ENCODE peak calls at places on chromosomes 12 and 14, in six cellular contexts. R is Ammon's horn; H is NCI-H446 treated with DMSO at 0.1 percent for 48 hours; D is Right ventricle myocardium superior; Q is HFFc6; E is stimulated activated CD8-positive, alpha-beta memory T cell treated with anti-CD3 and anti-CD28 coated beads, Interleukin-15, amount 100 ng/mL, for 1 hour. V is an unnamed sample.

GRCh38 chr14:90060965-90061848 is 587 bp upstream of the KCNK13 start:
- DNase-seq in R (no peak), H (no peak), D (peak; percentile 49), Q (no peak), E (no peak), V (no peak)

GRCh38 chr12:41605528-41606295 is 417.6 kb downstream of the PDZRN4 start:
- DNase-seq in R (no peak), H (no peak), D (no peak), Q (no peak), E (no peak), V (no peak)

GRCh38 chr14:102246071-102246470 is 58.9 kb downstream of the MOK start:
- DNase-seq in R (no peak), H (no peak), D (no peak), Q (no peak), E (no peak), V (no peak)

GRCh38 chr12:57270966-57271470 is 20.0 kb upstream of the STAC3 start:
- DNase-seq in R (no peak), H (no peak), D (no peak), Q (no peak), E (no peak), V (no peak)

GRCh38 chr14:74519316-74520074 is 25.9 kb downstream of the ISCA2 start:
- DNase-seq in R (no peak), H (no peak), D (peak; percentile 13), Q (no peak), E (no peak), V (no peak)

GRCh38 chr12:130119241-130119861 is 42.9 kb upstream of the FZD10 start:
- DNase-seq in R (no peak), H (no peak), D (peak; percentile 28), Q (no peak), E (no peak), V (no peak)

GRCh38 chr12:108201808-108202207 is 72.7 kb downstream of the WSCD2 start:
- DNase-seq in R (no peak), H (no peak), D (no peak), Q (no peak), E (no peak), V (no peak)

GRCh38 chr14:56394826-56395543 is 184.6 kb upstream of the TMEM260 start:
- DNase-seq in R (peak; percentile 42), H (no peak), D (no peak), Q (no peak), E (no peak), V (no peak)

GRCh38 chr14:93970967-93971634 is 5.3 kb downstream of the ASB2 start:
- DNase-seq in R (no peak), H (no peak), D (no peak), Q (no peak), E (no peak), V (no peak)

GRCh38 chr12:3421599-3421998 is 69.4 kb upstream of the PRMT8 start:
- DNase-seq in R (no peak), H (no peak), D (no peak), Q (no peak), E (no peak), V (no peak)

GRCh38 chr14:69535230-69535848 is 39.3 kb downstream of the CCDC177 start:
- DNase-seq in R (peak; percentile 81), H (peak; percentile 19), D (no peak), Q (peak; percentile 36), E (no peak), V (peak; percentile 58)

GRCh38 chr14:95302667-95303066 is 17.0 kb downstream of the CLMN start:
- DNase-seq in R (no peak), H (no peak), D (no peak), Q (no peak), E (no peak), V (no peak)

GRCh38 chr12:6547987-6548386 is 7.9 kb downstream of the IFFO1 start:
- DNase-seq in R (no peak), H (no peak), D (peak; percentile 65), Q (peak; percentile 81), E (no peak), V (no peak)

GRCh38 chr12:11877869-11878780 is 192.6 kb upstream of the BCL2L14 start:
- DNase-seq in R (peak; percentile 75), H (no peak), D (no peak), Q (peak; percentile 70), E (no peak), V (no peak)

GRCh38 chr14:73935666-73936065 is 14.2 kb downstream of the FAM161B start:
- DNase-seq in R (no peak), H (no peak), D (no peak), Q (no peak), E (no peak), V (no peak)

GRCh38 chr14:24198845-24199524 is 3.7 kb upstream of the TM9SF1 start:
- DNase-seq in R (no peak), H (no peak), D (no peak), Q (no peak), E (no peak), V (no peak)

GRCh38 chr14:34300330-34300729 is 161.7 kb downstream of the SPTSSA start:
- DNase-seq in R (no peak), H (no peak), D (no peak), Q (no peak), E (no peak), V (no peak)

GRCh38 chr14:22627506-22628263 is 16.5 kb downstream of the OR6J1 start:
- DNase-seq in R (no peak), H (no peak), D (no peak), Q (no peak), E (no peak), V (no peak)

GRCh38 chr12:107441906-107442305 is 243.7 kb upstream of the PWP1 start:
- DNase-seq in R (no peak), H (no peak), D (no peak), Q (no peak), E (no peak), V (no peak)

GRCh38 chr14:31229638-31230229 is 22.1 kb upstream of the HECTD1 start:
- DNase-seq in R (peak; percentile 67), H (no peak), D (peak; percentile 54), Q (peak; percentile 88), E (no peak), V (no peak)